ENCODE peak calls at places on chromosome 9, in seven cellular contexts. J, Q, Z, C, P, X and D are unnamed samples.

GRCh38 chr9:76764138-76764537 is at the start of gene PCA3:
- DNase-seq in P (no peak), X (no peak), Q (no peak), C (no peak), Z (no peak), J (no peak), D (no peak)

GRCh38 chr9:116149844-116150243 is 3.7 kb upstream of the PAPPA start:
- DNase-seq in P (no peak), Q (peak; percentile 23), C (peak; percentile 45), J (peak; percentile 59), X (peak; percentile 25), Z (no peak), D (no peak)

GRCh38 chr9:137316012-137316981 is 14.2 kb upstream of the NRARP start:
- DNase-seq in C (peak; percentile 68), J (no peak), P (peak; percentile 80), Q (peak; percentile 61), Z (peak; percentile 9), X (peak; percentile 10), D (peak; percentile 68)

GRCh38 chr9:132054024-132054423 is 25.6 kb downstream of the MED27 start:
- DNase-seq in P (no peak), Z (no peak), C (no peak), Q (no peak), X (no peak), J (no peak), D (no peak)

GRCh38 chr9:96567203-96567700 is 52.4 kb downstream of the CDC14B start:
- DNase-seq in Q (peak; percentile 8), C (no peak), J (peak; percentile 20), P (peak; percentile 46), X (no peak), Z (no peak), D (no peak)

GRCh38 chr9:130240410-130241197 is 25.0 kb upstream of the HMCN2 start:
- DNase-seq in Z (no peak), J (peak; percentile 75), Q (peak; percentile 70), C (peak; percentile 82), X (peak; percentile 40), P (peak; percentile 83), D (peak; percentile 41)

GRCh38 chr9:95261890-95262289 is 55.6 kb downstream of the FANCC start:
- DNase-seq in J (peak; percentile 62), C (peak; percentile 52), Z (no peak), P (no peak), Q (no peak), X (no peak), D (no peak)

GRCh38 chr9:91162784-91163440 is 198.8 kb downstream of the AUH start:
- DNase-seq in X (no peak), Z (no peak), Q (peak; percentile 73), C (peak; percentile 46), P (no peak), J (peak; percentile 38), D (no peak)

GRCh38 chr9:22158983-22159382 is 149.9 kb upstream of the CDKN2B start:
- DNase-seq in C (peak; percentile 33), Q (no peak), Z (no peak), J (peak; percentile 99), X (peak; percentile 41), P (peak; percentile 24), D (peak; percentile 28)

GRCh38 chr9:116000748-116001329 is 152.8 kb upstream of the PAPPA start:
- DNase-seq in X (peak; percentile 14), C (peak; percentile 19), Z (no peak), Q (peak; percentile 11), J (no peak), P (no peak), D (no peak)

GRCh38 chr9:123742009-123742767 is 187.7 kb downstream of the DENND1A start:
- DNase-seq in Q (no peak), C (peak; percentile 88), J (peak; percentile 38), Z (no peak), X (peak; percentile 12), P (no peak), D (peak; percentile 33)